ENCODE peak calls at places on chromosomes 4 and X, in ten cellular contexts. T is lower leg skin, B is gastrocnemius medialis, R is A549, W is IMR-90, E is sigmoid colon, M is suprapubic skin, Q is GM12891, U is heart left ventricle, X is body of pancreas. K is an unnamed sample.
A peak's percentile ranks its signal among the peaks of the same experiment; 100 is the strongest.

GRCh38 chrX:12080265-12080664 is 58.0 kb upstream of the FRMPD4 start:
- DNase-seq in T (no peak), B (no peak), R (peak; percentile 6), W (peak; percentile 55), E (no peak), M (no peak), Q (peak; percentile 0), U (no peak), X (no peak), K (no peak)

GRCh38 chr4:186170966-186171365 is 20.4 kb upstream of the CYP4V2 start:
- DNase-seq in T (no peak), B (no peak), R (no peak), W (no peak), E (no peak), M (no peak), Q (no peak), U (no peak), X (no peak), K (no peak)

GRCh38 chr4:26455571-26455970 is 34.7 kb downstream of the CCKAR start:
- DNase-seq in T (no peak), B (no peak), R (no peak), W (no peak), E (no peak), M (no peak), Q (no peak), U (no peak), X (no peak), K (no peak)

GRCh38 chrX:107968623-107969022 is 13.5 kb downstream of the TEX13B start:
- DNase-seq in T (no peak), B (no peak), R (no peak), W (no peak), E (no peak), M (no peak), Q (no peak), U (no peak), X (no peak), K (no peak)

GRCh38 chrX:139751053-139751452 is 43.1 kb upstream of the MCF2 start:
- DNase-seq in T (no peak), B (no peak), R (no peak), W (no peak), E (no peak), M (no peak), Q (no peak), U (no peak), X (no peak), K (no peak)

GRCh38 chr4:180789929-180790328 is 1453.3 kb upstream of the TENM3 start:
- DNase-seq in T (no peak), B (no peak), R (no peak), W (no peak), E (no peak), M (no peak), Q (no peak), U (no peak), X (no peak), K (no peak)

GRCh38 chrX:35251229-35251628 is 308.6 kb downstream of the FAM47B start:
- DNase-seq in T (no peak), B (no peak), R (no peak), W (no peak), E (no peak), M (no peak), Q (no peak), U (no peak), X (no peak), K (no peak)

GRCh38 chr4:158929939-158930344 is 161.1 kb downstream of the FNIP2 start:
- DNase-seq in T (no peak), B (no peak), R (no peak), W (no peak), E (no peak), M (no peak), Q (no peak), U (no peak), X (no peak), K (no peak)

GRCh38 chrX:40172169-40172979 is 74.6 kb upstream of the BCOR start:
- DNase-seq in T (no peak), B (peak; percentile 44), R (no peak), W (peak; percentile 44), E (peak; percentile 88), M (peak; percentile 78), Q (no peak), U (peak; percentile 73), X (peak; percentile 64), K (peak; percentile 69)

GRCh38 chr4:139556071-139556734 is at the start of gene SETD7:
- DNase-seq in T (peak; percentile 75), B (peak; percentile 85), R (peak; percentile 38), W (peak; percentile 76), E (peak; percentile 90), M (peak; percentile 86), Q (peak; percentile 31), U (peak; percentile 83), X (peak; percentile 82), K (peak; percentile 83)
- TF ChIP-seq POLR2A in T (peak; percentile 57), B (peak; percentile 89), R (peak; percentile 65), W (peak; percentile 61), E (peak; percentile 80), M (peak; percentile 69), Q (no peak), U (no peak), X (peak; percentile 92), K (peak; percentile 83)

DNA sequence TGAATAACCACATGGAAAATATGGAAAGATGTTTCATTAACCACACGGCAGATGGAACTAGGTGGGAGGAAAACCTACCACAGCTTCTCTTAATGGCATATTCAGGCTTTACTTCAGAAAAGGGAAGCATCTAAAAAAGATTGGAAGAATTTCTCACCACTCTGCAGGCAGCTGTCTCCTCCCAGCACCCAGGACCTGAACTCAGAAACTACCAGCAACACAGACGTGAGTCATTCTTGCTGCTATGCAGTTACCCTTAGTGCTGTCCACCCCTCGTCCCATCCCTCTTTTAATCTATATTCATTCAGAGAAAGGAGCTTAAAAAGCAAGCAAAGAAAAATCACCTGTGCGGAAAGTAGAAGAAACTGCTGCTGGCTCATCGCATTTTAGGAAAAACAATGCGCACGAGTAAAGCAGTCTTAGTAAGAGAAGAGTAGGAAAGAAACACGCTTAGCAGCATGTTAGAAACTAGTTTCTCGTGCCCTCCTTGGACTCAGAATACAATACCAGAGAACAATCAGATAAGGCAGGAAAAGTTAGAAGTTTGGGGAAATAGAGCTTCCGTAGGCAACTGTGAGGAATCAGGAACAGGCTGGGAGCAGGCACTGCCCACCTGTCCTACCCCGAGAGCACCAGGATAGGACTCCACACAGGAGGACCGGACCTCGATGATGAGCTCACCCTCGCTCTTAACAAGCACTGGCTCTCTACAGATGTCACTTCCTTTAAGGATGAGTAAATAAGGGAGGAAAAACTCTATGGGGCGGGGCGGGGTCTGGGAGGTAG is 48.1 kb upstream of the ENPP6 start:
- DNase-seq in T (no peak), B (no peak), R (peak; percentile 61), W (peak; percentile 61), E (no peak), M (no peak), Q (no peak), U (no peak), X (no peak), K (no peak)
- TF ChIP-seq POLR2A in T (no peak), B (no peak), R (peak; percentile 54), W (no peak), E (no peak), M (no peak), Q (peak; percentile 74), U (no peak), X (no peak), K (no peak)

DNA sequence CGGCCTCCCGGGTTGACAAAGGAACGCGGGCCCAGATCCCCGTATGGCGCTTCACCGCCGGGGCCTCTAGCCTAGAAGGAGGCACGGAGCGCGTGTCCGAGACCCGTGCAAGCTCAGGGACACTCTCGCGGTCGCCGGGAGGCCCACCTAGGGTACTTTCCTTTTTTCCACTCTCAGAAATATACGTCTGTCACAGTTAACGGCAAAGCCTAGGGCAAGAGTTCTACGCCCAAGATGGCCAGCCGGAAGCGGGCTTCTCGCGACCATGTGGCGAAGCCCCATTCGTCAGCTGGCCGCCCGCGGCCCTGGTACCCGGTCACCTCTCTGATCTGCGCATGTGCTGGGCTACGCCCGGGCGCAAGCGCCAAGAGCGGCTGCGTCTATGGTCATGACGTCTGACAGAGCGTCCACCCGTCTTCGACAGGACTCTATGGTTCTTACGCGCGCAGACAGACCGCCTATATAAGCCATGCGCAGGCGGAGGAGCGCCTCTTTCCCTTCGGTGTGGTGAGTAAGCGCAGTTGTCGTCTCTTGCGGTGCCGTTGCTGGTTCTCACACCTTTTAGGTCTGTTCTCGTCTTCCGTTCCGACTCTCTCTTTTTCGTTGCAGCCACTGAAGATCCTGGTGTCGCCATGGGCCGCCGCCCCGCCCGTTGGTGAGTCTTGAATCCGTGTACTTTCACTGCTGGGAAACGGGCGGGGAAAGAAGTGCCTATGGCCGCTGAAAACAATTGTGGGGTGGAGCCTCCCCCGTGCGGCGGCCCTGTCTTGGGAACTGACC is at the start of gene RPL10:
- DNase-seq in T (peak; percentile 93), B (peak; percentile 96), R (peak; percentile 96), W (peak; percentile 97), E (peak; percentile 98), M (peak; percentile 95), Q (peak; percentile 80), U (peak; percentile 93), X (peak; percentile 97), K (peak; percentile 94)
- TF ChIP-seq POLR2A in T (peak; percentile 88), B (peak; percentile 91), R (peak; percentile 99), W (peak; percentile 100), E (peak; percentile 95), M (peak; percentile 95), Q (peak; percentile 100), U (no peak), X (peak; percentile 99), K (peak; percentile 90)

DNA sequence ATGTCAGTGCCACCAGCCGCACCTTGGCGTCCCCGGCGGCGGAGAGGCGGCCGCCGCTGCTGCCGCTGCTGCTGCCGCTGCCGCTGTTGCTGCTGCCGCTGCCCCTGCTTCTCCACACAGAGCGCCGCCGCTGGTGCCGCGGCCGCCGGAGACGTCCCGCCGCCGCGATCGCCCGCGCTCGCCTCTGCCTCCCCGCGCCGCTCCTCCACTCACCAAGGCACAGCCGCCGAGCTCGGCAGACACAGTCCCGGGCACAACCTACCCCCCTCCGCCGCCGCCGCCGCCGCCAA is at the start of gene PPP3CA:
- DNase-seq in T (no peak), B (no peak), R (no peak), W (no peak), E (no peak), M (no peak), Q (no peak), U (no peak), X (no peak), K (no peak)
- TF ChIP-seq POLR2A in T (no peak), B (peak; percentile 93), R (no peak), W (no peak), E (no peak), M (no peak), Q (no peak), U (no peak), X (no peak), K (peak; percentile 6)

K was measured in ovary.